ENCODE peak calls at places on chromosome 12, in six cellular contexts. H, X, K, R, L and Q are unnamed samples.

GRCh38 chr12:93139028-93139665 is 210.1 kb upstream of the EEA1 start:
- DNase-seq in H (no peak), X (no peak), K (no peak), R (peak), L (no peak), Q (no peak)

GRCh38 chr12:108690799-108691153 is 40.5 kb downstream of the CORO1C start:
- DNase-seq in H (no peak), X (no peak), K (no peak), R (no peak), L (no peak), Q (no peak)

GRCh38 chr12:101769865-101770264 is 30.6 kb upstream of the SYCP3 start:
- DNase-seq in H (no peak), X (no peak), K (no peak), R (no peak), L (no peak), Q (no peak)

GRCh38 chr12:76952995-76953394 is 74.2 kb upstream of the CSRP2 start:
- DNase-seq in H (no peak), X (no peak), K (no peak), R (peak), L (no peak), Q (peak)

GRCh38 chr12:29640589-29641345 is 143.0 kb downstream of the TMTC1 start:
- DNase-seq in H (peak), X (peak), K (no peak), R (no peak), L (no peak), Q (peak)

GRCh38 chr12:65415826-65416225 is 137.3 kb downstream of the MSRB3 start:
- DNase-seq in H (peak), X (peak), K (no peak), R (no peak), L (no peak), Q (no peak)

GRCh38 chr12:104695453-104696148 is 238.9 kb downstream of the CHST11 start:
- DNase-seq in H (peak), X (peak), K (no peak), R (peak), L (no peak), Q (no peak)

GRCh38 chr12:80356092-80356491 is 87.9 kb upstream of the PTPRQ start:
- DNase-seq in H (no peak), X (no peak), K (no peak), R (no peak), L (no peak), Q (no peak)

GRCh38 chr12:70891059-70891632 is 29.4 kb downstream of the PTPRR start:
- DNase-seq in H (no peak), X (no peak), K (no peak), R (no peak), L (no peak), Q (no peak)

GRCh38 chr12:70892593-70892992 is 27.9 kb downstream of the PTPRR start:
- DNase-seq in H (no peak), X (no peak), K (no peak), R (peak), L (no peak), Q (no peak)

GRCh38 chr12:70895956-70896355 is 24.6 kb downstream of the PTPRR start:
- DNase-seq in H (no peak), X (no peak), K (no peak), R (no peak), L (no peak), Q (no peak)
- H3K4me3 ChIP-seq in H (no peak), X (no peak), K (no peak), R (no peak), L (no peak), Q (no peak)

DNA sequence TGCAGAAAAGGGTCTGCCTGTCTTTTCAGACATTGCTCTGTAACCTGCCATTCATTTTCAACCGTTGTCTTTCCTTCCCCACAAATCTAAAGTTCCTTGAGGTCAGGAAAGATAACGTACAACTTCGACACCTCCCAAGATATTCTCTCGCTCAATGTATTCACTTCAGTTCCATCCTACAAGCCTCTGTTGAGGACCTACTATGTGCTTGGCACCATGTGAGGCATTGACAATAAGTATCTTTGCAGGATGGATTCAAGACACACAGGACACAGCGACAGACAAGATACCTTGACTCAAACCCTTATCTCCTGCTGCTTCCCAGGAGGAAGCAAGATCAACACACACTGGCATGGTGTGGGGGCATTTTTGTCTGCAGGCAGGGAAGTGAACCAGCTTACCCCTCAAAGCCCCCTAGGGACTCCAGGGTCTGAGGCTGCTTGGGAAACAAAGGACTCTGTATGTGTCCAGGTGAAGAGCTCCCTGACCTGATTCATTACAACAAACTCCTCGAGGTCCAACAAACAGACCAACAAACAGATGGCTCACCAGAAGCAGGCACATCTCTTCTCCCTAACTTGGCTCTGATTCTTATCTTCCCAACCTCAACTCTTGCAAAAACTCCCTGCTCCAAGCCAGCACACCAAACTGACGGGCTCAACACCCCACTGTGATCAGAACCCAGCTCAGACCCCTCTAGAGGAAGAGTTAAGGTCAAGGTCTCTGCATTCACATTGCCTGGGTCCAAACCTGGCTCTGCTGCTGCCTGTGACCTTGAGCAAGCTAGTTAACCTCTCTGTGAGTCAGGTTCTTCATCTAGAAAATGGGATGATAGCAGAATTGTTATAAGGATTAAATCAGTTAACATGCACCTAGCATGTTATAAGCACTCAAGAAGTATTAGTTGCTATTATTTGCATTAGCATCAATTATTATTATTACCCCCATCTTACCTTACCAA is 6.3 kb downstream of the NUAK1 start:
- DNase-seq in H (no peak), X (no peak), K (no peak), R (no peak), L (no peak), Q (peak)
- H3K4ac ChIP-seq in H (peak), X (no peak), K (no peak), R (peak), L (no peak), Q (peak)

GRCh38 chr12:11397366-11397765 is 2.0 kb upstream of the PRB2 start:
- DNase-seq in H (no peak), X (no peak), K (no peak), R (peak), L (no peak), Q (peak)
- H4K8ac ChIP-seq in H (no peak), X (no peak), K (no peak), R (no peak), L (no peak), Q (no peak)

GRCh38 chr12:12333980-12334709 is 15.9 kb downstream of the MANSC1 start:
- DNase-seq in H (peak), X (peak), K (no peak), R (peak), L (peak), Q (peak)

GRCh38 chr12:12334710-12335040 is 15.4 kb downstream of the MANSC1 start:
- DNase-seq in H (no peak), X (no peak), K (no peak), R (no peak), L (no peak), Q (no peak)

GRCh38 chr12:12336049-12336411 is 14.0 kb downstream of the MANSC1 start:
- DNase-seq in H (no peak), X (peak), K (no peak), R (peak), L (no peak), Q (peak)

GRCh38 chr12:12336511-12336910 is 13.5 kb downstream of the MANSC1 start:
- DNase-seq in H (no peak), X (no peak), K (no peak), R (peak), L (no peak), Q (no peak)

GRCh38 chr12:12338528-12339168 is 11.4 kb downstream of the MANSC1 start:
- DNase-seq in H (peak), X (no peak), K (no peak), R (no peak), L (no peak), Q (no peak)
- H3K4me3 ChIP-seq in H (no peak), X (no peak), K (no peak), R (no peak), L (no peak), Q (no peak)

DNA sequence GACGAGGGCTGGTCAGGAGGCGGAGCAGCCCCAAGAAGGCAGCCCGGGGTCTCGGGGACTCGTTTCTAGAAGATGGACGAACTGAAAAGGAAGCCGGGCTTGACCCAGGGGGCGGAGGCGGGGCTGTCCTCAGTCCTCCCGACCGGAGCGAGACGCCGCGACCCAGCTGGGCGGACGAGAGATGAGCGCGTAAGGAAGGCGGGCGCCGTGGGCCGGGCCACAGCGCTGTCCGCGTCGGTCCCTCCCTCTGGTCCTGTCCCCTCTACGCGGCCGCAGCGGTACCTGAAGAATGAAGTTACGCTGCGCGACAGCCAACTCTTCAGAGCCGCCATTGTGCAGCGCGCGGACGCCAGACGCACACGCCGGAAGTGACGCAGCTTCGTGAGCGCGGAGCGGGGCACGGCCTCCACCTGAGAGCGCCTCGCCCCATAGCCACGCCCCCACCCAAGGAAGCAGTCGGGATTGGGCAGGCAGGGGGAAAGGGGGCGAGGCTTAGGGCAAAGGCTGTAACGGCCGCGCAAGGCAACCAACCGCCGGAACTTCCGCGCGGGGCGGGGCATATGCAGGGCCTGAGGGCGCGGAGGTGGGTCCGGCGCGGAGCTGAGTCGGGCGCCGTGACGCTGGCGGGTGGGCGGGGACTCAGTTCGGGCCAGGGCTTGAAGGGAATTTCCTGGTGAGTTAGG is at the start of gene DIABLO:
- DNase-seq in H (peak), X (peak), K (peak), R (peak), L (peak), Q (peak)
- H3K4ac ChIP-seq in H (peak), X (no peak), K (peak), R (peak), L (no peak), Q (peak)

DNA sequence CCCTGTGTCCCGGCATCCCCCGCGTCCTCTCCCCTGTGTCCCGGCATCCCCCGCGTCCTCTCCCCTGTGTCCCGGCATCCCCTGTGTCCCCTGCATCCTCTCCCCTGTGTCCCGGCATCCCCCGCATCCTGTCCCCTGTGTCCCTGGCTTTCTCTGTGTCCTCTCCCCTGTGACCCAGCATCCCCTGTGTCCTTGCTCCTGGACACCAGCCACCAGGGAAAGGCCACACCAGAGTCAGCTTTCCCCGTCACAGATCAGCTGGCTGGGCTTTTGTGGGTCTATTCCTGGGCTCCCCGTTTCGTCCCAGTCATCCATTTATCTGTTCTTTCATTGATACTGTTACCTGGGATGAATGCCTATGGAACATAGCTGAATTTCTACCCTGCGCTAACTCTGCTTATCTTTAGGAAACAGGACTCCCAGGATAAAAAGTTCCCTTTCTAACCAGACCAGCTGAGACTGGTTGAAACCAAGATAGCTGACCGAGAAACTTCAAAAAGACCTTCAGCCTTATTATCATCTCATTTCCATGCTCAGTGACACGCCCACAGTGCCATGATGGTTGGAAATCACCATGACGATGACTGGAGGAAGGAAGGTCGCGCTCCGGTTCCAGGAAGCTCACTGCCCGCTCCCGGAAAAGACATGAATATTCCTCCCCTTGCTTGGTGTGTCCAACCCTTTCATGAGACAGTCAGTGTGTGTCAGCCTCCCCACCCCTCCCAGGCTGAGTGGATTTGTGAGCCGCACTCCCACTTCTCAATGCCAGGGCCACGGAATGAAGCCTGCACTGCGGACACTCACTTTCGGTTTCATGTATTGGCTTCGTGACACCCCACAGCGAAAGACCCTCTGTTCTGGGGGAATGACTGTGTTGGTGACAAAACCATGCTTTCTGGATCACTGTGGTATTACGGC is 276.4 kb upstream of the SFSWAP start:
- DNase-seq in H (no peak), X (no peak), K (no peak), R (no peak), L (no peak), Q (peak)
- H4K8ac ChIP-seq in H (no peak), X (no peak), K (no peak), R (no peak), L (no peak), Q (no peak)

GRCh38 chr12:50049254-50050118 is 7.9 kb upstream of the ASIC1 start:
- DNase-seq in H (no peak), X (no peak), K (no peak), R (peak), L (no peak), Q (no peak)

GRCh38 chr12:50050119-50050385 is 7.3 kb upstream of the ASIC1 start:
- DNase-seq in H (no peak), X (no peak), K (no peak), R (no peak), L (no peak), Q (no peak)

GRCh38 chr12:50052544-50052943 is 4.9 kb upstream of the ASIC1 start:
- DNase-seq in H (no peak), X (no peak), K (no peak), R (no peak), L (no peak), Q (no peak)

GRCh38 chr12:50052964-50053363 is 4.4 kb upstream of the ASIC1 start:
- DNase-seq in H (no peak), X (no peak), K (no peak), R (no peak), L (no peak), Q (no peak)

GRCh38 chr12:50050410-50051280 is 6.8 kb upstream of the ASIC1 start:
- DNase-seq in H (peak), X (peak), K (no peak), R (peak), L (peak), Q (peak)
- H3K4me3 ChIP-seq in H (no peak), X (no peak), K (peak), R (peak), L (peak), Q (no peak)